ENCODE peak calls at places on chromosome 17, in eight cellular contexts. Q is NCI-H1417; Z is C1 segment of cervical spinal cord; U is colonic mucosa; W is activated CD4-positive, alpha-beta T cell treated with anti-CD3 and anti-CD28 coated beads for 24 hours; I is stimulated activated CD8-positive, alpha-beta memory T cell treated with anti-CD3 and anti-CD28 coated beads, Interleukin-12 subunit alpha, Interleukin-12 subunit beta, amount 100 ng/mL, for 4 hours; D is heart right ventricle; J is activated naive CD4-positive, alpha-beta T cell treated with anti-CD3 and anti-CD28 coated beads for 36 hours. M is an unnamed sample.

GRCh38 chr17:73291260-73291801 is 20.5 kb downstream of the CDC42EP4 start:
- DNase-seq in Q (no peak), Z (no peak), U (peak), W (no peak), I (no peak), D (peak), J (no peak), M (peak)

GRCh38 chr17:71528210-71528609 is 592.6 kb upstream of the SOX9 start:
- DNase-seq in Q (no peak), Z (no peak), U (no peak), W (no peak), I (no peak), D (no peak), J (no peak), M (no peak)

GRCh38 chr17:46023783-46024388 is 24.8 kb downstream of the STH start:
- DNase-seq in Q (no peak), Z (peak), U (no peak), W (no peak), I (no peak), D (no peak), J (no peak), M (no peak)

GRCh38 chr17:14010999-14011692 is 58.2 kb upstream of the COX10 start:
- DNase-seq in Q (no peak), Z (no peak), U (no peak), W (no peak), I (no peak), D (no peak), J (no peak), M (no peak)

GRCh38 chr17:40602445-40603443 is 37.5 kb upstream of the CCR7 start:
- DNase-seq in Q (no peak), Z (no peak), U (no peak), W (peak), I (no peak), D (no peak), J (peak), M (no peak)

GRCh38 chr17:38910325-38910724 is 15.1 kb upstream of the LASP1NB start:
- DNase-seq in Q (no peak), Z (no peak), U (no peak), W (no peak), I (no peak), D (no peak), J (no peak), M (no peak)

GRCh38 chr17:57861737-57862409 is 12.0 kb upstream of the MRPS23 start:
- DNase-seq in Q (no peak), Z (peak), U (peak), W (no peak), I (no peak), D (peak), J (no peak), M (peak)

GRCh38 chr17:67157732-67158639 is 87.0 kb downstream of the HELZ start:
- DNase-seq in Q (peak), Z (no peak), U (no peak), W (no peak), I (no peak), D (no peak), J (no peak), M (no peak)

GRCh38 chr17:17494499-17495447 is 1.4 kb downstream of the RASD1 start:
- DNase-seq in Q (peak), Z (peak), U (peak), W (no peak), I (no peak), D (peak), J (no peak), M (peak)

GRCh38 chr17:45270828-45271418 is 9.0 kb upstream of the SPATA32 start:
- DNase-seq in Q (no peak), Z (no peak), U (no peak), W (peak), I (peak), D (no peak), J (peak), M (no peak)

GRCh38 chr17:77145635-77146632 is 5.2 kb downstream of the SEC14L1 start:
- DNase-seq in Q (peak), Z (peak), U (peak), W (no peak), I (no peak), D (peak), J (peak), M (peak)

GRCh38 chr17:80481284-80482057 is 5.1 kb upstream of the NPTX1 start:
- DNase-seq in Q (no peak), Z (no peak), U (no peak), W (no peak), I (no peak), D (no peak), J (no peak), M (no peak)

M was measured in left cardiac atrium.